ENCODE peak calls at places on chromosomes 13 and 19, in nine cellular contexts. One of them, this sample, is unnamed.

GRCh38 chr19:6925801-6926751 is 38.7 kb downstream of the ADGRE1 start:
- DNase-seq in right atrium auricular region: no peak
- DNase-seq in cardiac fibroblast: no peak
- DNase-seq in psoas muscle: no peak
- DNase-seq in mucosa of descending colon: peak; percentile 5
- DNase-seq in AG04450: no peak
- DNase-seq in brain microvascular endothelial cell: no peak
- DNase-seq in PC-3: peak; percentile 60
- DNase-seq in NB4: peak; percentile 11
- DNase-seq in this sample: no peak

GRCh38 chr13:99730403-99730802 is 229.1 kb downstream of the TM9SF2 start:
- DNase-seq in right atrium auricular region: no peak
- DNase-seq in cardiac fibroblast: no peak
- DNase-seq in psoas muscle: no peak
- DNase-seq in mucosa of descending colon: no peak
- DNase-seq in AG04450: no peak
- DNase-seq in brain microvascular endothelial cell: no peak
- DNase-seq in PC-3: no peak
- DNase-seq in NB4: no peak
- DNase-seq in this sample: no peak

GRCh38 chr19:16160943-16161560 is 12.3 kb downstream of the CIB3 start:
- DNase-seq in right atrium auricular region: no peak
- DNase-seq in cardiac fibroblast: peak; percentile 29
- DNase-seq in psoas muscle: no peak
- DNase-seq in mucosa of descending colon: no peak
- DNase-seq in AG04450: peak; percentile 27
- DNase-seq in brain microvascular endothelial cell: peak; percentile 71
- DNase-seq in PC-3: peak; percentile 98
- DNase-seq in NB4: peak; percentile 78
- DNase-seq in this sample: peak; percentile 67

GRCh38 chr13:102401755-102402154 is at the start of gene FGF14:
- DNase-seq in right atrium auricular region: no peak
- DNase-seq in cardiac fibroblast: no peak
- DNase-seq in psoas muscle: no peak
- DNase-seq in mucosa of descending colon: no peak
- DNase-seq in AG04450: no peak
- DNase-seq in brain microvascular endothelial cell: no peak
- DNase-seq in PC-3: no peak
- DNase-seq in NB4: no peak
- DNase-seq in this sample: no peak

GRCh38 chr13:110546933-110547332 is 14.6 kb downstream of the RAB20 start:
- DNase-seq in right atrium auricular region: peak; percentile 95
- DNase-seq in cardiac fibroblast: peak; percentile 96
- DNase-seq in psoas muscle: peak; percentile 82
- DNase-seq in mucosa of descending colon: peak; percentile 92
- DNase-seq in AG04450: peak; percentile 57
- DNase-seq in brain microvascular endothelial cell: peak; percentile 98
- DNase-seq in PC-3: peak; percentile 94
- DNase-seq in NB4: no peak
- DNase-seq in this sample: peak; percentile 62

GRCh38 chr19:4910594-4911273 is 1.4 kb downstream of the UHRF1 start:
- DNase-seq in right atrium auricular region: no peak
- DNase-seq in cardiac fibroblast: peak; percentile 64
- DNase-seq in psoas muscle: no peak
- DNase-seq in mucosa of descending colon: peak; percentile 28
- DNase-seq in AG04450: no peak
- DNase-seq in brain microvascular endothelial cell: peak; percentile 57
- DNase-seq in PC-3: peak; percentile 80
- DNase-seq in NB4: peak; percentile 82
- DNase-seq in this sample: peak; percentile 85

GRCh38 chr13:38514575-38514974 is 164.9 kb downstream of the UFM1 start:
- DNase-seq in right atrium auricular region: no peak
- DNase-seq in cardiac fibroblast: no peak
- DNase-seq in psoas muscle: no peak
- DNase-seq in mucosa of descending colon: no peak
- DNase-seq in AG04450: no peak
- DNase-seq in brain microvascular endothelial cell: no peak
- DNase-seq in PC-3: no peak
- DNase-seq in NB4: no peak
- DNase-seq in this sample: no peak

GRCh38 chr19:15702590-15702930 is 25.3 kb upstream of the OR10H2 start:
- DNase-seq in right atrium auricular region: peak; percentile 83
- DNase-seq in cardiac fibroblast: peak; percentile 19
- DNase-seq in psoas muscle: peak; percentile 87
- DNase-seq in mucosa of descending colon: peak; percentile 95
- DNase-seq in AG04450: no peak
- DNase-seq in brain microvascular endothelial cell: no peak
- DNase-seq in PC-3: peak; percentile 42
- DNase-seq in NB4: peak; percentile 83
- DNase-seq in this sample: peak; percentile 43

GRCh38 chr13:91381371-91381770 is 17.1 kb upstream of the GPC5 start:
- DNase-seq in right atrium auricular region: no peak
- DNase-seq in cardiac fibroblast: peak; percentile 51
- DNase-seq in psoas muscle: no peak
- DNase-seq in mucosa of descending colon: peak; percentile 21
- DNase-seq in AG04450: no peak
- DNase-seq in brain microvascular endothelial cell: peak; percentile 11
- DNase-seq in PC-3: peak; percentile 26
- DNase-seq in NB4: peak; percentile 49
- DNase-seq in this sample: no peak

DNA sequence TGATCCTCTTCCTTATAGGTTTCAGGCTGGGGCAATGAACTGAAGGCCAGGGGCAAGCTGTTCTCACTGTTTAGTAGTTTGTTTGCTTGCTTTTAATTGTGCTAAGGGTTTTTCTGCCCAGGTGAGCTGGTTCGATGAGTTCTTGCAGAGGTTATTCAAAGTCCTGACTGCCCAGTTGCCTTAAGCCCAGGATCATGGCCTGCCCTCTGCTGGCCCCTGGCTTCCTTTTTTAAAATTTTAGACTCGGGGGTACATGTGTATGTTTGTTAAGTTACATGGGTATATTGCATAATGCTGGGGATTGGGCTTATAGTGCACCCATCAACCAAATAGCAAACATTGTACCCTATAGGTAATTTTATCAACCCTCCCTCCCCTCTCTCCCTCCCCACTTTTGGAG is 65.7 kb downstream of the ZNF536 start:
- DNase-seq in right atrium auricular region: no peak
- DNase-seq in cardiac fibroblast: no peak
- DNase-seq in psoas muscle: no peak
- DNase-seq in mucosa of descending colon: no peak
- DNase-seq in AG04450: no peak
- DNase-seq in brain microvascular endothelial cell: no peak
- DNase-seq in PC-3: no peak
- DNase-seq in NB4: no peak
- DNase-seq in this sample: no peak
- TF ChIP-seq CTCF in right atrium auricular region: no peak
- TF ChIP-seq CTCF in cardiac fibroblast: no peak
- TF ChIP-seq CTCF in psoas muscle: no peak
- TF ChIP-seq CTCF in mucosa of descending colon: no peak
- TF ChIP-seq CTCF in AG04450: no peak
- TF ChIP-seq CTCF in brain microvascular endothelial cell: no peak
- TF ChIP-seq CTCF in PC-3: no peak
- TF ChIP-seq CTCF in NB4: no peak
- TF ChIP-seq CTCF in this sample: no peak

GRCh38 chr19:47572635-47573034 is 313 bp downstream of the ZNF541 start:
- DNase-seq in right atrium auricular region: no peak
- DNase-seq in cardiac fibroblast: no peak
- DNase-seq in psoas muscle: no peak
- DNase-seq in mucosa of descending colon: no peak
- DNase-seq in AG04450: no peak
- DNase-seq in brain microvascular endothelial cell: no peak
- DNase-seq in PC-3: no peak
- DNase-seq in NB4: no peak
- DNase-seq in this sample: no peak

GRCh38 chr19:47569331-47569730 is 3.6 kb downstream of the ZNF541 start:
- DNase-seq in right atrium auricular region: no peak
- DNase-seq in cardiac fibroblast: no peak
- DNase-seq in psoas muscle: no peak
- DNase-seq in mucosa of descending colon: no peak
- DNase-seq in AG04450: no peak
- DNase-seq in brain microvascular endothelial cell: no peak
- DNase-seq in PC-3: no peak
- DNase-seq in NB4: peak; percentile 44
- DNase-seq in this sample: no peak

DNA sequence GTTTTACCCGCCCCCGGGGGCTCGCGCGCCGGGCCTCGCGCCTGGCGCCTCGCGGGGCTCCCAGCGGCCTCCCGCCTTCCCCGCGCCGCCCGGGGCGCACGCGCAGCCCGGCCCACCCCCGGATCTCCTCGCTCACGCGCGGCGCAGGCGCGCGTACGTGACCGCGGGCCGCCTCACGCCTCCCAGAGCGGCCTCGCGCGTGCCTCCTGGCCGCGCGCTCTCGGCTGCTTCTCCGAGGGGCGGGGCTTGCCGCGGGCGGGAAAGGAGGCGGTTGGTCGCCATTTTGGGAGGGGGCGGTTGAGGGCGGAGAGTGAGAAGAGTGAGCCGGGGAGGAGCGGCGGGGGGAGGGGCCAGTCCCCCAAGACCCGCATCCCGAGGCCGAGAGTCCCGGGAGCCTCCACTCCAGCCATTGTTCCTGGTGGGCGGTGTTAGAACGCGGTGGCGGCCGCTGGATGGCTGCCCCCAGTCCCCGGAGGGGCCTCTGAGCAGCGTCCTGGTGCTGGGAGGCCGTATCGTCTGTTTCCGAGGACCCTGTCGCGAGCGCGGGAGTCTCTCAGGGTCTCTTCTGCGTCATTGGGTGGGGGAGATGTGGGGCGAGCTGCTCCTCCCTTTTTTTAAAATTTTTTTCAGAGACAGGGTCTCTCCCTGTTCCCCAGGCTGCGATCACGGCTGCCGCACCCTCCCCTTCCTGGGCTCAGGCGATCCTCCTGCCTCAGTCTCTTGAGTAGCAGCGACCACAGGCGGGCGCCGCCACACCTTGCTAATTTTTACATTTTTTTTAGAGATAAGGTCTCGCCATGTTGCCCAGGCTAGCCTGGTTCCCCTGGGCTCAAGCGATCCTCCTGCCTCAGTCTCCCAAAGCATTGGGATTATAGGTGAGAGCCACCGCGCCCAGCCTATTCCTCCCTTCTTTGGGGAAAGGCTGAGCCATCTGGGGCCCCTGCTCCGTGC is at the start of gene ZNF541:
- DNase-seq in right atrium auricular region: no peak
- DNase-seq in cardiac fibroblast: peak; percentile 71
- DNase-seq in psoas muscle: peak; percentile 72
- DNase-seq in mucosa of descending colon: peak; percentile 59
- DNase-seq in AG04450: no peak
- DNase-seq in brain microvascular endothelial cell: no peak
- DNase-seq in PC-3: no peak
- DNase-seq in NB4: no peak
- DNase-seq in this sample: peak; percentile 80
- H3K4me3 ChIP-seq in right atrium auricular region: peak within 1 kb of the TSS; percentile 44
- H3K4me3 ChIP-seq in cardiac fibroblast: peak within 1 kb of the TSS; percentile 45
- H3K4me3 ChIP-seq in psoas muscle: peak within 1 kb of the TSS; percentile 58
- H3K4me3 ChIP-seq in mucosa of descending colon: no peak within 1 kb of the TSS
- H3K4me3 ChIP-seq in AG04450: peak within 1 kb of the TSS; percentile 35
- H3K4me3 ChIP-seq in brain microvascular endothelial cell: peak within 1 kb of the TSS; percentile 17
- H3K4me3 ChIP-seq in PC-3: no peak within 1 kb of the TSS
- H3K4me3 ChIP-seq in NB4: no peak within 1 kb of the TSS
- H3K4me3 ChIP-seq in this sample: peak within 1 kb of the TSS; percentile 50

DNA sequence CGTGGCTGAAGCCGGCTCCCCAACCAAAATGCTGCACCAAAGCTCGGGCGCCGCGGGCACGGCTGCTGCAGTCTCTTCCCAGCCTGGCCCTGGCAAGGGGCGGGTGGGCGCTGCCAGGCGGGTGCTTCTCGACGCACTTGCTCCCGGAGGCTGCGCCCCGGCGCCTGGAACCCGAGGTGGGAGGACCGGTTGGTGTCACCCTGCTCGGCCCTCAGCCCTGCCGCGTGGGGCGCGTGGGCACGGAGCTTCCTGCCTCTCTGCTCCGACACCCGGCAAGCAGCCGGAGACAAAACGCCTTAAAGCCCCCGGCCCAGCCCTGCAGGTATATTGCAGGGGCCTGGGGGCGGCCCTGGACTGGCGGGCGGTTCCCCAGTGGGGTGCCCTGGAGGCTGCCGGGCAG is 34.7 kb downstream of the BTBD2 start:
- DNase-seq in right atrium auricular region: no peak
- DNase-seq in cardiac fibroblast: no peak
- DNase-seq in psoas muscle: no peak
- DNase-seq in mucosa of descending colon: no peak
- DNase-seq in AG04450: no peak
- DNase-seq in brain microvascular endothelial cell: no peak
- DNase-seq in PC-3: no peak
- DNase-seq in NB4: no peak
- DNase-seq in this sample: no peak
- TF ChIP-seq CTCF in right atrium auricular region: no peak
- TF ChIP-seq CTCF in cardiac fibroblast: no peak
- TF ChIP-seq CTCF in psoas muscle: no peak
- TF ChIP-seq CTCF in mucosa of descending colon: no peak
- TF ChIP-seq CTCF in AG04450: no peak
- TF ChIP-seq CTCF in brain microvascular endothelial cell: no peak
- TF ChIP-seq CTCF in PC-3: no peak
- TF ChIP-seq CTCF in NB4: no peak
- TF ChIP-seq CTCF in this sample: no peak

GRCh38 chr13:41590643-41591042 is 133.3 kb downstream of the RGCC start:
- DNase-seq in right atrium auricular region: no peak
- DNase-seq in cardiac fibroblast: no peak
- DNase-seq in psoas muscle: no peak
- DNase-seq in mucosa of descending colon: no peak
- DNase-seq in AG04450: no peak
- DNase-seq in brain microvascular endothelial cell: no peak
- DNase-seq in PC-3: peak; percentile 72
- DNase-seq in NB4: no peak
- DNase-seq in this sample: no peak

GRCh38 chr13:41590122-41590521 is 132.8 kb downstream of the RGCC start:
- DNase-seq in right atrium auricular region: no peak
- DNase-seq in cardiac fibroblast: no peak
- DNase-seq in psoas muscle: no peak
- DNase-seq in mucosa of descending colon: no peak
- DNase-seq in AG04450: no peak
- DNase-seq in brain microvascular endothelial cell: no peak
- DNase-seq in PC-3: peak; percentile 21
- DNase-seq in NB4: no peak
- DNase-seq in this sample: peak; percentile 24

GRCh38 chr13:41588899-41589298 is 131.5 kb downstream of the RGCC start:
- DNase-seq in right atrium auricular region: no peak
- DNase-seq in cardiac fibroblast: peak; percentile 74
- DNase-seq in psoas muscle: no peak
- DNase-seq in mucosa of descending colon: no peak
- DNase-seq in AG04450: peak; percentile 74
- DNase-seq in brain microvascular endothelial cell: peak; percentile 75
- DNase-seq in PC-3: peak; percentile 86
- DNase-seq in NB4: peak; percentile 73
- DNase-seq in this sample: peak; percentile 86

GRCh38 chr13:41587490-41587889 is 130.1 kb downstream of the RGCC start:
- DNase-seq in right atrium auricular region: no peak
- DNase-seq in cardiac fibroblast: no peak
- DNase-seq in psoas muscle: no peak
- DNase-seq in mucosa of descending colon: no peak
- DNase-seq in AG04450: no peak
- DNase-seq in brain microvascular endothelial cell: no peak
- DNase-seq in PC-3: no peak
- DNase-seq in NB4: no peak
- DNase-seq in this sample: no peak

DNA sequence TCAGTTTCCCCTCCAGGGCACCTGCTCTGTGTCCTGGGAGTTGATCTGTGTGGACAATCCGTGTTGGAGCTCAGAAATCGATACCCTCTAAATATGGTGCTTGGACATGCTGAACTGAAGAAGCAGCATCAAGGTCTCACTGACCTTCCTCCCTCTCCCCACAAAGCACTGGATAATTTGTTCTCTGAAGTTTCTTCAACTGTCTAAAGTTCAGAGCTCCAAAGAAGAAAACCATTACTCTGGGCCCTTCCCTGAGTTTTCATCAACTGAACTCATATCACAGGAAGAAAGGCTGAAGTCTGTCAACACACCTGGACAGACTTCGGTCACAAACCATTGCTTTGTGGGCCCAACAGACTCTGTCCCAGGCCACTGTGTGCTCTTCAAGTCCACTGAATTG is 132.1 kb downstream of the RGCC start:
- DNase-seq in right atrium auricular region: no peak
- DNase-seq in cardiac fibroblast: no peak
- DNase-seq in psoas muscle: no peak
- DNase-seq in mucosa of descending colon: no peak
- DNase-seq in AG04450: no peak
- DNase-seq in brain microvascular endothelial cell: no peak
- DNase-seq in PC-3: no peak
- DNase-seq in NB4: no peak
- DNase-seq in this sample: no peak
- H3K4me3 ChIP-seq in right atrium auricular region: no peak overlapping the region
- H3K4me3 ChIP-seq in cardiac fibroblast: no peak overlapping the region
- H3K4me3 ChIP-seq in psoas muscle: no peak overlapping the region
- H3K4me3 ChIP-seq in mucosa of descending colon: no peak overlapping the region
- H3K4me3 ChIP-seq in AG04450: no peak overlapping the region
- H3K4me3 ChIP-seq in brain microvascular endothelial cell: no peak overlapping the region
- H3K4me3 ChIP-seq in PC-3: no peak overlapping the region
- H3K4me3 ChIP-seq in NB4: no peak overlapping the region
- H3K4me3 ChIP-seq in this sample: no peak overlapping the region